ENCODE peak calls at places on chromosomes 6 and 20, in eight cellular contexts. N, Q, I, M, Z, R, S and X are unnamed samples.

GRCh38 chr6:148983986-148984385 is 237.2 kb downstream of the UST start:
- DNase-seq in N (no peak), Q (no peak), I (no peak), M (no peak), Z (no peak), R (no peak), S (no peak), X (no peak)

GRCh38 chr6:1306133-1306532 is 5.8 kb upstream of the FOXQ1 start:
- DNase-seq in N (no peak), Q (no peak), I (no peak), M (no peak), Z (no peak), R (no peak), S (no peak), X (no peak)

GRCh38 chr6:37137881-37138568 is 31.9 kb upstream of the PIM1 start:
- DNase-seq in N (no peak), Q (peak), I (no peak), M (peak), Z (peak), R (peak), S (no peak), X (peak)

GRCh38 chr20:58130574-58130973 is 97.9 kb downstream of the ANKRD60 start:
- DNase-seq in N (no peak), Q (no peak), I (no peak), M (peak), Z (no peak), R (no peak), S (no peak), X (no peak)

GRCh38 chr20:32563311-32564272 is 21.5 kb downstream of the NOL4L start:
- DNase-seq in N (no peak), Q (no peak), I (no peak), M (peak), Z (no peak), R (no peak), S (peak), X (no peak)

GRCh38 chr6:38818691-38819090 is 103.6 kb downstream of the DNAH8 start:
- DNase-seq in N (no peak), Q (no peak), I (no peak), M (no peak), Z (no peak), R (no peak), S (no peak), X (no peak)

GRCh38 chr20:23165964-23166363 is 79.8 kb upstream of the CD93 start:
- DNase-seq in N (no peak), Q (no peak), I (no peak), M (no peak), Z (no peak), R (no peak), S (no peak), X (no peak)

GRCh38 chr20:61796738-61797137 is 268.9 kb downstream of the TAF4 start:
- DNase-seq in N (no peak), Q (no peak), I (no peak), M (no peak), Z (no peak), R (no peak), S (no peak), X (no peak)

GRCh38 chr20:58877374-58878360 is 25.2 kb downstream of the GNAS start:
- DNase-seq in N (no peak), Q (no peak), I (no peak), M (no peak), Z (no peak), R (no peak), S (no peak), X (no peak)

GRCh38 chr6:6941201-6941600 is 166.6 kb upstream of the RREB1 start:
- DNase-seq in N (no peak), Q (no peak), I (no peak), M (no peak), Z (no peak), R (no peak), S (no peak), X (no peak)

GRCh38 chr20:37881601-37882343 is 21.2 kb upstream of the VSTM2L start:
- DNase-seq in N (no peak), Q (no peak), I (no peak), M (no peak), Z (no peak), R (no peak), S (no peak), X (no peak)